ENCODE peak calls at places on chromosomes 13 and 19, in seven cellular contexts. U is mesendoderm, P is H1, R is IMR-90, J is neuronal stem cell, D is mesenchymal stem cell, I is trophoblast cell. H is an unnamed sample. For H3K4me1, the result is how much of the 10 kb centered on the place peaks cover.

GRCh38 chr19:29285878-29286277 is 72.9 kb upstream of the UQCRFS1 start:
- DNase-seq in I (no peak), U (peak), J (peak), P (peak), R (no peak), D (no peak), H (peak)

GRCh38 chr19:12156254-12157058 is at the start of gene ZNF625:
- DNase-seq in I (peak), U (peak), P (peak), R (peak), J (peak), D (peak), H (peak)

GRCh38 chr19:34365463-34366401 is 736 bp downstream of the GPI start:
- DNase-seq in J (no peak), P (no peak), I (no peak), U (peak), D (peak), R (peak), H (peak)

GRCh38 chr13:104648291-104648690 is 1582.1 kb upstream of the SLC10A2 start:
- DNase-seq in P (no peak), U (no peak), I (no peak), D (no peak), R (no peak), J (no peak), H (no peak)

GRCh38 chr19:3024509-3024869 is 4.6 kb downstream of the TLE2 start:
- DNase-seq in J (no peak), R (no peak), I (no peak), U (peak), D (no peak), P (no peak), H (no peak)

GRCh38 chr13:46715363-46715762 is 81.6 kb downstream of the ESD start:
- DNase-seq in U (no peak), D (no peak), P (no peak), I (no peak), R (no peak), J (no peak), H (no peak)

GRCh38 chr13:38309397-38309796 is 40.3 kb upstream of the UFM1 start:
- DNase-seq in R (no peak), D (no peak), U (no peak), P (no peak), J (no peak), I (peak), H (no peak)

GRCh38 chr13:31797154-31797775 is 57.9 kb downstream of the RXFP2 start:
- DNase-seq in P (no peak), R (peak), J (peak), D (peak), U (peak), I (no peak), H (no peak)

GRCh38 chr19:755063-755462 is 4.2 kb downstream of the MISP start:
- DNase-seq in I (no peak), D (no peak), R (no peak), P (no peak), U (no peak), J (no peak), H (no peak)

GRCh38 chr13:45441633-45442032 is 23.1 kb upstream of the COG3 start:
- DNase-seq in I (no peak), D (peak), J (no peak), P (no peak), R (peak), U (no peak), H (no peak)

GRCh38 chr19:18496167-18496979 is 25.5 kb downstream of the ELL start:
- DNase-seq in U (peak), J (no peak), I (no peak), D (peak), P (no peak), R (peak), H (no peak)

GRCh38 chr19:18491995-18492953 is 29.6 kb downstream of the ELL start:
- DNase-seq in U (no peak), R (no peak), J (no peak), P (no peak), I (no peak), D (no peak), H (no peak)

GRCh38 chr19:18495204-18495911 is 26.5 kb downstream of the ELL start:
- DNase-seq in U (no peak), P (no peak), I (no peak), J (no peak), R (no peak), D (no peak), H (peak)

GRCh38 chr19:18493440-18494266 is 28.2 kb downstream of the ELL start:
- DNase-seq in I (no peak), R (no peak), D (peak), U (no peak), J (no peak), P (no peak), H (no peak)

GRCh38 chr19:18494267-18494607 is 27.6 kb downstream of the ELL start:
- DNase-seq in P (no peak), D (peak), U (no peak), R (peak), J (no peak), I (no peak), H (no peak)
- H2BK120ac ChIP-seq in P (no peak), D (no peak), U (no peak), R (no peak), J (no peak), I (no peak), H (no peak)

GRCh38 chr13:24274452-24274971 is 34.9 kb upstream of the C1QTNF9 start:
- DNase-seq in I (peak), R (peak), D (peak), P (no peak), J (no peak), U (no peak), H (no peak)
- H3K4me1 ChIP-seq in I (under half), R (under half), D (under half), P (under half), J (under half), U (under half), H (under half)

GRCh38 chr13:44374348-44374712 is 706 bp downstream of the SERP2 start:
- DNase-seq in J (peak), P (no peak), R (no peak), I (no peak), U (no peak), D (no peak), H (no peak)
- H3K27ac ChIP-seq in J (no peak), P (no peak), R (no peak), I (no peak), U (no peak), D (no peak), H (no peak)

GRCh38 chr19:16062789-16063188 is 13.5 kb upstream of the TPM4 start:
- DNase-seq in R (no peak), I (peak), U (peak), D (peak), J (no peak), P (no peak), H (peak)
- H2BK120ac ChIP-seq in R (no peak), I (no peak), U (no peak), D (no peak), J (no peak), P (no peak), H (no peak)

DNA sequence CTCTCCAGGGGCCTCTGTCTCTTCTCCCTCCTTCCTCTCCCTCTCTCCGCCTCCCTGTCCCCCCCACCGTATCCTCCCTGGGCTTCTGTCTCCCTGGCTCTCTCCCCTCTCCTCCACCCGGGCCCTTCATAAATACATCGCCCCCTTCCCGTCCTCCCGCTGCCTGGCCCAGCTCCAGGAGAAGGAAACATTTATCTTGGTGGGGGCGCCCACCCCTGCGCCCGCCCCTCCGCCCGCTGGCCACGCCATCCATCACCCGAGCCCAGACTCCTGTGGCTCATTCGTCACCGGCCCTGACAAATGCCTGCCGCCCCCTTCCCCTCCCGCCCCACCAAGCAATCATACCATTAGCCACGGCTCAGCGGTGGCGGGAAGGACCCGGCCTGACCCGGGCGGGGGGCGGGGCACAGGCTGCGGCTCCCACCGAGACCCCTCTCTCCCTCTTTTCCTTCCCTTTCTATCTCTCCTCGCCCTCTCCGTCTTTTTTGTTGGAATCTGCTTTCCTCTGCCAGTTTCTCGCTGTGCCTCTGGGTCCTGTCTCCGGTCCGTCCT is 2.6 kb upstream of the MEIS3 start:
- DNase-seq in I (no peak), J (no peak), U (peak), R (no peak), D (no peak), P (no peak), H (peak)
- H3K4me1 ChIP-seq in I (under half), J (under half), U (under half), R (under half), D (under half), P (under half), H (under half)

DNA sequence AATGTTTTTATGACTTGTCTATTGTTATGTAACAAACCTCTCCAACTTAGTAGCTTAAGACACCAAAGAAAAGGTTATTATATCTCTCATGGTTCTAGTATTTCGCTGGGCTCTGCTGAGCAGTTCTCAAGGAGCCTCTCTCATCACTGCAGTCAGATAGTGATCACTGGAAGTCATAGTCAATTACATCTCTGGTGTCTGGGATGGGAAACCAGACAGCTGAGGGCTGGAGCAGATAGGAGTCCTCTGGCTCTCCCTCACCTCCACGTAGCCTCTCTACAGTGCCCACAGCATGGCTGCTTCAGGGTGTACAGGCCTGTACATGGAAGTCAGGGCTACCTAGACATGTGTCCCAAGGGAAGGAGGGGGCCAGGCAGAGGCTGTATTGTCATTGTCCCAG is 507.5 kb downstream of the MYO16 start:
- DNase-seq in P (no peak), R (no peak), I (no peak), D (no peak), U (no peak), J (no peak), H (no peak)
- H3K27ac ChIP-seq in P (no peak), R (no peak), I (no peak), D (no peak), U (no peak), J (no peak), H (no peak)

GRCh38 chr19:6516659-6517291 is 14.1 kb upstream of the TNFSF9 start:
- DNase-seq in D (peak), I (peak), J (peak), U (peak), R (peak), P (no peak), H (peak)
- H2BK120ac ChIP-seq in D (no peak), I (no peak), J (no peak), U (no peak), R (no peak), P (no peak), H (no peak)

GRCh38 chr13:25042141-25042540 is 53.8 kb upstream of the PABPC3 start:
- DNase-seq in I (no peak), U (no peak), R (no peak), P (no peak), D (no peak), J (no peak), H (no peak)

GRCh38 chr13:25034173-25034572 is 61.8 kb upstream of the PABPC3 start:
- DNase-seq in D (no peak), R (no peak), I (no peak), U (no peak), P (no peak), J (no peak), H (no peak)

GRCh38 chr13:25032160-25032559 is 63.8 kb upstream of the PABPC3 start:
- DNase-seq in D (no peak), U (no peak), I (no peak), P (no peak), R (no peak), J (no peak), H (no peak)

DNA sequence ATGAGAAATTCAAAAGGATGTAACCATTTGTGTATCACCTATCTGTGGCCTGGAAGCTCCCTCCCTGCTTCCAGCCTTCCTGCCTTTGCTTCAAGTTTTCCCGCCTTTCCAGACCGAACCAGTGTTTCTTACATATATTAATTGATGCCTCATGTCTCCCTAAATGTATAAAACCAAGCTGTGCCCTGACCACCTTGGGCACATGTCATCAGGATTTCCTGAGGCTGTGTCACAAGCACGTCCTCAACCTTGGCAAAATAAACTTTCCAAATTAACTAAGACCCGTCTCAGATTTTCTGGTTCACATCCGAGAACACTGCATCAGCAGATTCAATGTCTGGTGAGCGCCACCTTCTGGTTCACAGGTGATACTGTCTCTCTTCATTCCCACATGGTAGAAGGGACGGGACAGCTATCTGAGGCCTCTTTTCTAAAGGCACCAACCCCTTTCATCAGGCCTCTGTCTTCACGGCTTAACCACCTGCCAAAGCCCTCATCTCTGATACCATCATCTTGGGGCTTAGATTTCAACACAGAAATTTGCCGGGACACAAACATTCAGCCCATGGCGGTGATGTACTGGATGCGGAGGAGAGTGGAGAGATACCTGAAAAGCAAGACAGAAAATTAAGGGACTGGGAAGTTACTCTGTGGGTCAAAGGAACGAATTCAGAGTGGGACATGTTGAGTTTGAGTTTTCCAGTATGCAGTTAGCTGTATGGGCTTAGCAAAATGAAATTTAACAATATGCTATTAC is 58.7 kb upstream of the PABPC3 start:
- DNase-seq in D (peak), J (peak), P (no peak), U (peak), R (peak), I (no peak), H (peak)
- H3K4me1 ChIP-seq in D (under half), J (under half), P (under half), U (under half), R (under half), I (under half), H (under half)

DNA sequence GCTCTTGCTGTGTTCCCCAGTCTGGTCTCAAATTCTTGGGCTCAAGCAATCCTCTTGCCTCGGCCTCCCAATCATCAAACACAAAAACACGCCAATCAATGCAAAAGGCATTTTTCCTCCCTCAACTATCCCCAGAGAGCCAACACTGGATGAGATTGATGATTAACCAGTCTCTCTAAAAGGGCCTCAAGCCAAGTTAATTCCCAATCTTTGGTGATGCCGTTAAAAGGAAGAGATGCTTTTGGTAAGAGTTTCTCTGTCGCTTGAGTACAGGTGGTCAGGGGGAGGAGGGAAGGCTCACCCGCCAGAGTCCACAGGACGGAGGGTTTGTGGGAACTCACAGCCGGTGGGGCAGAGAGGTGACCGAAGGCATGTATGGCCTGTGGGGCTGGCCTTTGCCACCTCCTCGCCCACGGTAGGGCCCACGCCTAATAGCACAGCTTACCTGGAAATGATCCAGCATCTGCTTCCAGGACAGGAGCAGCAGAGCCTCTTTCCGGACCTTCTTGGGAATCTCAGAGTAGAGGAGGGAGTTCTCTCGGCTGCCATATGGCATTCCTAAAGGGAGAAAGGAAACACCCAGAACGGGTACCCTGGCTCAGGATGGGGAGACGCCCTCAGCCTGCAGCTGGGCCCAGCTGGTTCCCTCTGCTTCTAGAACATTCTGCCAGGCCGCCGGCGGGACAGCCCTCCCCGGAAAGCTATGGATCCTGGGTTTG is 18.1 kb downstream of the DPP9 start:
- DNase-seq in R (no peak), P (no peak), I (no peak), U (no peak), J (no peak), D (no peak), H (no peak)
- H3K27ac ChIP-seq in R (no peak), P (no peak), I (no peak), U (no peak), J (no peak), D (peak), H (no peak)

DNA sequence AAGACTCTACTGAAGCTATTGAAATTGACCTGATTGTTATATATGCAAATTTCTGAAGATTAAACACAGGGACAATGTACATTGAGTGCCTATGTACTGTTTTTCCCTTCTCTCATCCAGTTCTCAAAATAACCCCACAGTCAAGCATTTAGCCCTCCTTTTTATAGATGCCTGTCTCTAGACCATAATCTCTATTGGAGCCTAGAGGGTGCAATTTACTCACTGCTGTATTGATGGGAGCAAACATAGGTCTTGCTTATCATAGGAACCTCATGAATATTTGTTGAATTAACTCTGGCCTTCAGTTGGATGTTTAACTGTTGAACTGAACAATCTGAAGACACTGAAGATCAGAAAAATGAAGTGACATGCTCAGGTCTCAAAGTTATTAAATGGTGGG is 183.0 kb downstream of the RFC3 start:
- DNase-seq in U (no peak), P (no peak), R (no peak), J (no peak), I (no peak), D (no peak), H (no peak)
- H2BK120ac ChIP-seq in U (no peak), P (no peak), R (no peak), J (no peak), I (no peak), D (no peak), H (no peak)

H was measured in H9.